ENCODE peak calls at places on chromosomes 1 and 21, in four cellular contexts. D is tibial artery, C is ascending aorta, H is WTC11. N is an unnamed sample.

GRCh38 chr1:202697038-202697437 is 13.2 kb downstream of the SYT2 start:
- DNase-seq in D (no peak), H (peak; percentile 32), C (no peak), N (no peak)

GRCh38 chr1:9629445-9630201 is 21.9 kb upstream of the PIK3CD start:
- DNase-seq in C (peak; percentile 25), H (no peak), D (peak; percentile 48), N (no peak)

GRCh38 chr1:119226880-119227279 is 86.4 kb upstream of the WARS2 start:
- DNase-seq in D (no peak), H (no peak), C (no peak), N (no peak)

GRCh38 chr1:39955547-39956539 is 898 bp downstream of the MFSD2A start:
- DNase-seq in D (no peak), C (no peak), H (peak; percentile 28), N (no peak)

GRCh38 chr1:84827566-84827965 is 65.4 kb downstream of the LPAR3 start:
- DNase-seq in C (no peak), H (no peak), D (no peak), N (no peak)

GRCh38 chr1:151352001-151352718 is 5.1 kb upstream of the RFX5 start:
- DNase-seq in C (no peak), D (no peak), H (no peak), N (no peak)

GRCh38 chr1:153680120-153680403 is 1.6 kb downstream of the NPR1 start:
- DNase-seq in H (peak; percentile 28), C (no peak), D (no peak), N (no peak)

GRCh38 chr1:55053265-55053954 is 14.1 kb downstream of the PCSK9 start:
- DNase-seq in C (no peak), D (no peak), H (no peak), N (no peak)

GRCh38 chr1:196466656-196467055 is 141.6 kb downstream of the KCNT2 start:
- DNase-seq in C (no peak), D (no peak), H (no peak), N (no peak)

GRCh38 chr1:245261786-245262185 is 107.0 kb downstream of the KIF26B start:
- DNase-seq in C (no peak), D (no peak), H (no peak), N (no peak)

GRCh38 chr21:37986751-37987399 is 70.6 kb upstream of the KCNJ6 start:
- DNase-seq in H (no peak), D (no peak), C (no peak), N (no peak)

GRCh38 chr21:41254090-41254700 is 62.4 kb upstream of the FAM3B start:
- DNase-seq in D (no peak), H (no peak), C (no peak), N (no peak)

GRCh38 chr21:31471865-31472264 is 127.8 kb upstream of the TIAM1 start:
- DNase-seq in C (no peak), H (no peak), D (no peak), N (no peak)

GRCh38 chr1:171345536-171345935 is 31.6 kb downstream of the FMO4 start:
- DNase-seq in H (no peak), D (no peak), C (no peak), N (no peak)

GRCh38 chr1:46413596-46413985 is 19.5 kb downstream of the FAAH start:
- DNase-seq in H (peak; percentile 71), D (no peak), C (no peak), N (no peak)
- TF ChIP-seq CTCF in H (peak; percentile 55), D (no peak), C (no peak), N (no peak)

GRCh38 chr1:10694274-10694632 is 102.2 kb downstream of the CASZ1 start:
- DNase-seq in C (no peak), D (no peak), H (no peak), N (no peak)
- TF ChIP-seq CTCF in C (no peak), D (no peak), H (no peak), N (no peak)

DNA sequence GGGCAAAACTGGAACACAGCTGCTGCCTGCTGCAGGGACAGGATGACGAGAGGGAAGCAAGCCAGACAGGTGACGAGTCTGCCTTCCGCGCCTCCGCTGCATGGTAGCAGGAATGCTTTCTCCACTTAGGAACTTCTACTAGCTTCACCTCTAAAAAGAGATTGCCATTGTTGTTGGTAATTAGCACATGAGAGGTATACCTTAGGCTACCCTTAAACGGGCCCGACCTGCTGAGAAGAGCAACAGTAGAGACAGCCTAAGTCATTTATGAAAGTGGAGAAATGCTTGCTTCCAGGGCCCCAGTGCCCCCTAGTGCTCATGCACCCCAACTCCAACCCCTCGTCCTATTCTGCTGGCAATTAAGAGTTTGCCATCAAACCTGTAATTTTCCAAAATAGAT is 96.9 kb upstream of the AKT3 start:
- DNase-seq in H (peak; percentile 65), C (no peak), D (no peak), N (no peak)
- TF ChIP-seq CTCF in H (peak; percentile 54), C (no peak), D (peak; percentile 15), N (no peak)

GRCh38 chr1:12376236-12377064 is 146.6 kb downstream of the VPS13D start:
- DNase-seq in C (no peak), H (no peak), D (no peak), N (no peak)
- TF ChIP-seq CTCF in C (no peak), H (no peak), D (no peak), N (no peak)

GRCh38 chr1:154818911-154819310 is 51.2 kb downstream of the KCNN3 start:
- DNase-seq in C (no peak), D (no peak), H (no peak), N (no peak)

GRCh38 chr1:154822717-154823116 is 47.4 kb downstream of the KCNN3 start:
- DNase-seq in C (no peak), H (no peak), D (no peak), N (no peak)

GRCh38 chr1:154820646-154821045 is 49.4 kb downstream of the KCNN3 start:
- DNase-seq in H (no peak), D (no peak), C (no peak), N (no peak)

GRCh38 chr1:154821083-154821482 is 49.0 kb downstream of the KCNN3 start:
- DNase-seq in D (no peak), H (no peak), C (no peak), N (no peak)

GRCh38 chr1:154819628-154820590 is 50.2 kb downstream of the KCNN3 start:
- DNase-seq in D (no peak), H (peak; percentile 66), C (no peak), N (no peak)
- TF ChIP-seq CTCF in D (no peak), H (peak; percentile 63), C (no peak), N (no peak)

DNA sequence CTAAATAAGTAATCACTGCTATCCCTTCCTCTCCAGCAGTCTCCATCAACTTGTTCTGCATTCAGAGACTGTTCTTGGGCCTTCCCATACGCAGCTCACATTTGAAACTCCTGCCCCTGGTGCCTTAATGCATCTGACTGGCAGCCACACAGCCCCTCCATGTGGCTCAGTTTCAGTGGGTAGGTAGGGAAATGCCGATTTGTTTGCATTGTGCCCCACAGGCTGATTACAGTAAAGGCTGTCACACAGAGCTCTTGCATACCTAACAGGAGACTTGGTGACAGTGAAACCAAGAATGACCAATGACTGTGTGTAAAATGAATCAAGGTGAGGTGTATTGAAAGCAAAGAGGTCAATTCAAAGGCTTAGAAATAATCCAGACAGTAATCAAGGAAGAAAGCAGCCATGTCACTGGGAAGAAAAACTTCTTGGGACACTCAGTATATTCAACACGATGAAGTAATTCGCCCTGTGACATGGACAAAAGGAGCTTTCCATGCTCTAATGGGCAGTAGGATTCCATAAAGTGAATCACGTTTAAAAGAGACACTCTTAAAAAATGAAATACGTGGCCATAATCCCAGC is 12.7 kb upstream of the B3GALNT2 start:
- DNase-seq in C (no peak), D (no peak), H (no peak), N (no peak)
- TF ChIP-seq CTCF in C (no peak), D (no peak), H (no peak), N (no peak)